ENCODE peak calls at places on chromosomes 2 and 18, in four cellular contexts. Y, E, Q and T are unnamed samples.

GRCh38 chr18:44543387-44543786 is 137.3 kb upstream of the SETBP1 start:
- DNase-seq in E (no peak), Y (no peak), Q (no peak), T (no peak)

GRCh38 chr2:101307950-101308431 is 510 bp downstream of the RNF149 start:
- DNase-seq in E (peak; percentile 39), Y (peak; percentile 11), Q (peak; percentile 12), T (no peak)

GRCh38 chr2:68088950-68089349 is 26.1 kb upstream of the C1D start:
- DNase-seq in Q (peak; percentile 11), Y (no peak), E (no peak), T (no peak)

GRCh38 chr2:51662187-51662586 is 630.3 kb upstream of the NRXN1 start:
- DNase-seq in E (no peak), Y (no peak), Q (no peak), T (no peak)

GRCh38 chr2:126889501-126890135 is 9.1 kb upstream of the TEX51 start:
- DNase-seq in Q (no peak), Y (no peak), E (no peak), T (no peak)

GRCh38 chr2:39772086-39772811 is 6.8 kb downstream of the THUMPD2 start:
- DNase-seq in Y (peak; percentile 33), E (no peak), Q (peak; percentile 61), T (peak; percentile 90)

GRCh38 chr2:132416080-132416911 is at the start of gene GPR39:
- DNase-seq in E (peak; percentile 93), Q (peak; percentile 99), Y (peak; percentile 96), T (peak; percentile 99)

GRCh38 chr18:25279556-25279955 is 72.4 kb downstream of the ZNF521 start:
- DNase-seq in Q (peak; percentile 14), E (no peak), Y (no peak), T (no peak)

GRCh38 chr2:196853301-196854087 is 44.3 kb upstream of the C2orf66 start:
- DNase-seq in E (no peak), Y (no peak), Q (no peak), T (no peak)

GRCh38 chr2:159078443-159078842 is 110.0 kb downstream of the TANC1 start:
- DNase-seq in Q (no peak), E (no peak), Y (no peak), T (no peak)

GRCh38 chr2:241780939-241781569 is 4.4 kb downstream of the GAL3ST2 start:
- DNase-seq in E (no peak), Q (no peak), Y (no peak), T (no peak)

GRCh38 chr2:127183771-127184170 is 36.3 kb downstream of the CYP27C1 start:
- DNase-seq in Y (no peak), E (no peak), Q (no peak), T (no peak)

GRCh38 chr2:56132138-56132537 is 51.7 kb upstream of the CCDC85A start:
- DNase-seq in E (no peak), Y (peak; percentile 72), Q (peak; percentile 71), T (peak; percentile 52)

GRCh38 chr2:189498205-189498604 is 56.9 kb downstream of the WDR75 start:
- DNase-seq in Q (no peak), Y (peak; percentile 42), E (no peak), T (no peak)

GRCh38 chr18:48230459-48231113 is 178.6 kb downstream of the ZBTB7C start:
- DNase-seq in Q (peak; percentile 48), E (peak; percentile 79), Y (peak; percentile 74), T (peak; percentile 80)

GRCh38 chr18:56068030-56068671 is 480.2 kb upstream of the TCF4 start:
- DNase-seq in E (no peak), Y (peak; percentile 53), Q (peak; percentile 61), T (peak; percentile 85)

GRCh38 chr2:14702258-14702657 is 69.7 kb downstream of the LRATD1 start:
- DNase-seq in Q (no peak), E (no peak), Y (no peak), T (peak; percentile 45)

DNA sequence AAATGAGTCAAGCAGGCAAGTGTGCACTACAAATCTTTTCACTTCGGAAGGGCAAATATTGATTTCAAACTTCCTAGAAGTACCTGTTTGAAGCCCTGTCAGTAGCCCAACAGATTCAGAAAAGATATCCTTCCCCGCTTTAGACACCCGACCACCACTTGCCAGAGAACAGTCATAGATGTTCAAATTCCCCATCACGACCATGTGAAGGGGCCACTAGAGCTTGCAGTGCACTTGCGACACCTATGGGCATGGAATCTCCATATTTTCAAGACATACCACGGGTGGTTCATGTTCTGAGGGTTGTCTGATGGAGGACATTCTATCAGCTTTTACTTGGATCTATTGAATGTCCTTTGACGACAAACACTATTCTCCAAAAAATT is 23.8 kb downstream of the GNLY start:
- DNase-seq in E (no peak), Y (no peak), Q (peak; percentile 43), T (no peak)
- TF ChIP-seq CTCF in E (no peak), Y (no peak), Q (peak; percentile 60), T (no peak)

GRCh38 chr2:98730851-98731708 is at the start of gene MGAT4A:
- DNase-seq in Y (peak; percentile 47), Q (peak; percentile 59), E (peak; percentile 83), T (peak; percentile 54)
- TF ChIP-seq CTCF in Y (no peak), Q (no peak), E (no peak), T (peak; percentile 9)

DNA sequence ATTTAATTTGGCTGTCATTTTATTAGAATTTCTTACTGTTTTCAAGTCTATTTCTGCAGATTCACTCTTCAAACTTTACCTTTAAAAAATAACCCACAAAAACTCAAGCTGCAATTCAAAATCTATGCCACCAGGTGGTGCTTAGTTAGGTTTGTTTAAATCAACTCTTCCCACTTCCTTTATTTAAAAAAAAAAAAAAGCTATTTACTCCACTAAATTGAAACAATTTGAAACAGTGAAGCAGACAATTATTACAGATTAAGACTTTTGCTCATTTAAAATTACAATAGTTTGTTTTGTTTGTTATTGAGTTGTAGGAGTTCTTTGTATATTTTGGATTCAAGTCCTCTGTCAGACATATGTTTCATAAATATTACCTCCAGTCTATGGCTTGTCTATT is 300.0 kb downstream of the PDE11A start:
- DNase-seq in Y (peak; percentile 59), E (no peak), Q (peak; percentile 76), T (peak; percentile 43)
- TF ChIP-seq CTCF in Y (peak; percentile 62), E (peak; percentile 38), Q (peak; percentile 66), T (peak; percentile 58)

GRCh38 chr18:46787674-46788073 is 30.8 kb upstream of the ST8SIA5 start:
- DNase-seq in E (no peak), Y (no peak), Q (no peak), T (no peak)

GRCh38 chr18:46794607-46795006 is 37.8 kb upstream of the ST8SIA5 start:
- DNase-seq in Y (no peak), Q (no peak), E (no peak), T (no peak)

DNA sequence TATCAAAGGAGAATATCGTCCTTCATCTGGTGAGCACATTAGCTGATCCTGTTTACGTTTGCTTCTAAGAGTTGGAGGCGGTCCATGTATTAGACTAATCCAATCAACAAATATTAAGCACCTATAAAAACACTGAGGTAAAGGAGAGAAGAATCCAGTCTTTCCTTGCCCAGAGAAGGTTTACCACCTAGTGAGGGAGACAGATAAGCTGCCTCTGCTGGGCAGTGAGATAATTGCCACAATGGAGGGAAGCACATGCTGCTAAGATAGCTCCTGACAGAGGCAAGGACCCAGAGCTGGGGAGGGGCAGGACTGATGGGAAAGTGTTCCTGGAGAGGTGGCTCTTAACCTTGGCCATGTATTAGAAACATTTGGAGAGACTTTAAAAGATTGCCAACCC is 36.7 kb upstream of the ST8SIA5 start:
- DNase-seq in Q (peak; percentile 2), Y (no peak), E (no peak), T (no peak)
- TF ChIP-seq CTCF in Q (no peak), Y (no peak), E (no peak), T (no peak)

GRCh38 chr2:134231965-134232340 is 21.9 kb upstream of the MGAT5 start:
- DNase-seq in Y (no peak), E (no peak), Q (peak; percentile 57), T (no peak)

GRCh38 chr2:134234535-134234934 is 19.3 kb upstream of the MGAT5 start:
- DNase-seq in Q (no peak), E (no peak), Y (no peak), T (peak; percentile 37)

GRCh38 chr2:134232461-134232860 is 21.4 kb upstream of the MGAT5 start:
- DNase-seq in Q (no peak), E (no peak), Y (no peak), T (no peak)

GRCh38 chr2:134233733-134234135 is 20.1 kb upstream of the MGAT5 start:
- DNase-seq in Y (no peak), E (no peak), Q (no peak), T (no peak)

GRCh38 chr2:134232868-134233732 is 20.8 kb upstream of the MGAT5 start:
- DNase-seq in Q (peak; percentile 87), E (no peak), Y (no peak), T (peak; percentile 67)
- TF ChIP-seq CTCF in Q (no peak), E (no peak), Y (no peak), T (no peak)

GRCh38 chr2:71804251-71804650 is 343.4 kb downstream of the CYP26B1 start:
- DNase-seq in Y (no peak), E (no peak), Q (peak; percentile 7), T (no peak)
- TF ChIP-seq CTCF in Y (peak; percentile 11), E (no peak), Q (no peak), T (no peak)

GRCh38 chr18:10787293-10787901 is 261.6 kb downstream of the NAPG start:
- DNase-seq in Y (peak; percentile 94), Q (peak; percentile 80), E (peak; percentile 87), T (peak; percentile 59)

GRCh38 chr18:10785798-10786197 is 260.0 kb downstream of the NAPG start:
- DNase-seq in E (no peak), Y (no peak), Q (no peak), T (no peak)

GRCh38 chr18:10783941-10784340 is 258.1 kb downstream of the NAPG start:
- DNase-seq in E (no peak), Q (no peak), Y (no peak), T (no peak)

DNA sequence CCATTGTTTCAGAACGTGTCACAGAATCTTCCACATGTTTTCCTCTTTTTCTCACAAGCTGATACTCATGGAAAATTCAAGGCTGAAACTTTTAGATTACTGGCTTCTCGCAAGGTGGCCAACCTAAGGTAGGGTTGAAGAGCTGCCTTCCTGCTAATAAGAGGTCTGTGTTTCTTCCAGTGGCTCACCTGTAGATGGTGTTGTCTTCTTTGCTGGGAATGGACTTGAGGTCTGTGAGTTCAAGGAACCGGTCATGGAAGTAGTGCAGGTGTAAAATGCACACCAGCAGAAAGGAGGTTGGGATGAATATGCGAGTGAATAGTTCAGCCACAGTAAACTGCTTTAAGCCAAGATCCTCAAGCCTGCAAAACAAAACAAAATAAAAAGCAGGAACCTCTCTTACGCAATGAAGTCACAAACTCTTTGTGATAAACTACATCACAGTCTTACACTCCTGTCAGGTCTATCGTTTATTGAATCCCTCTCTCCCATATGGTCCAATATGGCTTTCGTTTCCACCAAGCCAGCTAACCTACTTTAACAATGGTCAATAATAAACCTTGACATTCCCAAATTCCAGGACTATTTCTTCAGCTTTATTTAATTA is 258.9 kb downstream of the NAPG start:
- DNase-seq in Q (no peak), E (no peak), Y (no peak), T (no peak)
- TF ChIP-seq CTCF in Q (no peak), E (no peak), Y (no peak), T (no peak)

GRCh38 chr2:231390667-231391066 is 4.8 kb upstream of the B3GNT7 start:
- DNase-seq in Y (no peak), E (no peak), Q (no peak), T (no peak)

GRCh38 chr2:231388725-231389346 is 6.7 kb upstream of the B3GNT7 start:
- DNase-seq in E (no peak), Q (no peak), Y (no peak), T (no peak)

GRCh38 chr2:231385429-231385828 is 10.1 kb upstream of the B3GNT7 start:
- DNase-seq in Q (no peak), Y (no peak), E (no peak), T (no peak)

GRCh38 chr2:231386446-231386845 is 9.1 kb upstream of the B3GNT7 start:
- DNase-seq in E (no peak), Y (peak; percentile 43), Q (peak; percentile 87), T (peak; percentile 17)

GRCh38 chr2:231387904-231388724 is 7.4 kb upstream of the B3GNT7 start:
- DNase-seq in E (no peak), Q (peak; percentile 90), Y (peak; percentile 74), T (peak; percentile 36)
- TF ChIP-seq CTCF in E (no peak), Q (peak; percentile 31), Y (peak; percentile 20), T (no peak)